ENCODE peak calls at places on chromosomes 3 and 15, in four cellular contexts. M is A673, X is K562, K is hepatocyte. E is an unnamed sample.

GRCh38 chr3:172568713-172569112 is 45.5 kb upstream of the TNFSF10 start:
- DNase-seq in X (no peak), M (no peak), K (no peak), E (no peak)

GRCh38 chr3:18481946-18482548 is 56.9 kb upstream of the SATB1 start:
- DNase-seq in M (no peak), K (no peak), X (no peak), E (no peak)

GRCh38 chr15:61835476-61836106 is 224.7 kb downstream of the VPS13C start:
- DNase-seq in K (peak), X (peak), M (peak), E (peak)

GRCh38 chr3:178719036-178719635 is 182.9 kb downstream of the KCNMB2 start:
- DNase-seq in X (no peak), M (peak), K (no peak), E (no peak)

GRCh38 chr15:98965597-98965996 is 42.0 kb downstream of the PGPEP1L start:
- DNase-seq in K (no peak), X (no peak), M (no peak), E (no peak)

GRCh38 chr15:26260517-26261133 is 397.5 kb upstream of the ATP10A start:
- DNase-seq in K (peak), X (peak), M (peak), E (no peak)

GRCh38 chr3:190048831-190049541 is 71.7 kb downstream of the P3H2 start:
- DNase-seq in X (no peak), K (no peak), M (peak), E (no peak)

GRCh38 chr15:39156166-39156565 is 424.7 kb upstream of the THBS1 start:
- DNase-seq in M (no peak), K (no peak), X (no peak), E (no peak)

GRCh38 chr3:66582721-66583141 is 81.9 kb upstream of the LRIG1 start:
- DNase-seq in X (no peak), K (no peak), M (no peak), E (no peak)

GRCh38 chr15:101135532-101136166 is 116.2 kb downstream of the CHSY1 start:
- DNase-seq in K (no peak), X (no peak), M (no peak), E (no peak)

GRCh38 chr3:123066599-123066895 is 278 bp upstream of the PDIA5 start:
- DNase-seq in M (no peak), K (no peak), X (no peak), E (no peak)

GRCh38 chr3:72329354-72329753 is 518.9 kb downstream of the SHQ1 start:
- DNase-seq in K (peak), M (no peak), X (no peak), E (no peak)

GRCh38 chr3:119018690-119019463 is 15.8 kb downstream of the IGSF11 start:
- DNase-seq in K (no peak), X (no peak), M (no peak), E (no peak)

GRCh38 chr3:119084371-119085069 is 49.9 kb upstream of the IGSF11 start:
- DNase-seq in X (no peak), M (no peak), K (peak), E (peak)

GRCh38 chr3:185362850-185363661 is at the start of gene MAP3K13:
- DNase-seq in M (peak), K (peak), X (peak), E (peak)

GRCh38 chr3:135869439-135870105 is 96.0 kb upstream of the PPP2R3A start:
- DNase-seq in M (no peak), K (no peak), X (no peak), E (no peak)

GRCh38 chr3:50971487-50971924 is 296.8 kb downstream of the DOCK3 start:
- DNase-seq in M (peak), K (peak), X (peak), E (peak)

GRCh38 chr3:16548721-16549120 is 35.2 kb upstream of the RFTN1 start:
- DNase-seq in X (no peak), K (no peak), M (no peak), E (no peak)

GRCh38 chr3:24646790-24647189 is 152.1 kb upstream of the THRB start:
- DNase-seq in X (no peak), M (no peak), K (no peak), E (no peak)

GRCh38 chr3:61783993-61784718 is 222.8 kb downstream of the PTPRG start:
- DNase-seq in K (no peak), X (no peak), M (no peak), E (no peak)

GRCh38 chr3:111904376-111905241 is 45.5 kb downstream of the PHLDB2 start:
- DNase-seq in X (no peak), K (peak), M (peak), E (peak)

GRCh38 chr3:128073185-128073725 is 21.0 kb downstream of the SEC61A1 start:
- DNase-seq in X (no peak), K (no peak), M (no peak), E (no peak)

GRCh38 chr3:195059006-195059350 is 212.0 kb downstream of the XXYLT1 start:
- DNase-seq in X (no peak), M (no peak), K (no peak), E (no peak)

GRCh38 chr3:195154793-195155535 is 116.0 kb downstream of the XXYLT1 start:
- DNase-seq in M (peak), K (peak), X (peak), E (no peak)

GRCh38 chr3:14154895-14155432 is 23.4 kb downstream of the XPC start:
- DNase-seq in K (no peak), X (no peak), M (no peak), E (no peak)

GRCh38 chr3:68878322-68878721 is 54.0 kb downstream of the TAFA4 start:
- DNase-seq in X (peak), M (peak), K (peak), E (no peak)

GRCh38 chr3:39808467-39809180 is 785 bp upstream of the MYRIP start:
- DNase-seq in M (peak), K (peak), X (peak), E (no peak)
- TF ChIP-seq EZH2 in M (no peak), K (peak), X (no peak), E (no peak)

GRCh38 chr3:100590840-100591147 is 18.6 kb upstream of the ADGRG7 start:
- DNase-seq in M (no peak), K (no peak), X (no peak), E (no peak)
- TF ChIP-seq EZH2 in M (no peak), K (no peak), X (no peak), E (no peak)

DNA sequence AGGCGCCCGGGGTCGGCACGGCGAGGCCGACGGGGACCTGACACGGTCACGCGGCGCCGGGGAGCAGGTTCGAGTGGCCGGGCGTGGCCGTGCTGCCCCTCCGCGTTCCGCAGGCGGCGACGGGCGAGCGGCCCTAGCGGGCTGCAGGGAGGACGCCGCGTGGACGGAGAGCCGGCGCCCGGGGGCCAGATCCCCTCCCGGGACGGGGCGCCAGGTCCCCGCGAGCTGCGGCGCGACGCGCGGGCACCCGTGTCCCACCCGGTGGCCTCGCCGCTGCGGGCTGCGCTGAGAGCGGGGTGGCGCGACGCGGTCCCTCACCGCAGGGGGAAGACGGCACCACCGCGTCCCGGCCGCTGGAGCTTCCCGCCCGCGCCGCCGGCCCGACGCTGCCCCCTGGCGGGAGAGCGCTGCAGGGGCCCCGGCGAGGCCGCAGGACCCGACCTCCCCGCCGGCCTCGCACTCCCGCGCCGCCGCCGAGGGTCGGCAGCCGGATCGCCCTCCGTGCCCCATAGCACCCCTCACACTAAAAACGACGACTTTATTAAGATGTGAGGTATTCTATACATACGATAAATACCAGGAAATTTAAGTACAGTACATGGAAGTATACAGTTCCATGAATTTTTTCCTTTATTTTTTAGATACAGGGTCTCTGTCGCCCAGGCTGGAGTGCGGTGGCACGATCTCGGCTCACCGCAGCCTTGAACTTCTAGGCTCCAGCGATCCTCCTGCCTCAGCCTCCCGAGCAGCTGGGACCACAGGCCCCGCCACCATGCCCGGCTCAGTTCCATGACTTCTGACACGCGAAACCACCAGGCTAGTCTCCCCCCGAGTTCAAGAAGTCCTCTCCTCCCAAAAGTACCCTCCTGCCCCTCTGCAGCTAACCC is 1.3 kb upstream of the PIGZ start:
- DNase-seq in X (peak), K (peak), M (peak), E (no peak)
- TF ChIP-seq EZH2 in X (no peak), K (no peak), M (no peak), E (no peak)

DNA sequence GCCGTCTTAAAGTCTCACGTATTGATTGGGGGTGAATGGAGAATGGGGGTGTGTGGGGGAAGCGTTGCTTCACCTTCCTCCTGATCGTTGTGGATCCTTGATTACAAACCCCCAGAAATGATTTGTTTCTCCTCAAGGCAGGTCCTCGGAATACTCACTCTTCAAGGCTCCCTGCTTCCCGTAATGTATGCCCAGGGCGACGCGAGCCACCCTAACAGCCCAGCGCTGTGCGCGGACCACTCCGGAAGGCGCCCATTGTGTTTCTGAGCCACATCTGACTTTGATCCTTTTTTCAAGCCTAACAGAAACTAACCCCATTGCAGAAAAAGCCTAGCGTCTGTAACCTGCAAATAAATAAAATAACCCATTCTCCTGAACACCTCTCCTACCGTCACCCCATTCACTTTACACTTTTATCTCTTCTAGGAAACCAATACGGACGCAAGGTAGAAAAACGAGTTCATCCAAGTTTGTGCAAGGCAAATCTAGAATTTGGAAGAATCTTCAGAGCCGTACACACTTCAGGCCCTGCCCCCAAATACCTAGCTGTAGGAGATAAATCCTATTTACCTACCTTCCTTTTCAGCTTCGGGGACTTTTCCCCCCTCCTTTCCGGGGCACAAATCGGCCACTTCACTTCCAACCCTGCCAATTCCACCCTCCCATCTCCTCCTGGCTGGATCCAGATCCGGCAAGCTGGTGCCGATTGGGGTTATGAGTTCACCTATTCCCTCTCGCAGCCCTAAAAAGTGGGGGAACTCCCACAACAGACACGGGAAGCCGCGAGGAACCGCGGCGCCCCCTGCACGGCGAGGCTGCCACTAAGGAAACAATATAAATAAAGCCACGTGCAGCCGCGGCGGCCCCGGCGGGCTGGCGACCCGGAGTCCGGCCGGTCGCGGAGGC is 1.1 kb downstream of the PRTG start:
- DNase-seq in X (peak), M (peak), K (peak), E (no peak)
- TF ChIP-seq EZH2 in X (peak), M (no peak), K (peak), E (no peak)

DNA sequence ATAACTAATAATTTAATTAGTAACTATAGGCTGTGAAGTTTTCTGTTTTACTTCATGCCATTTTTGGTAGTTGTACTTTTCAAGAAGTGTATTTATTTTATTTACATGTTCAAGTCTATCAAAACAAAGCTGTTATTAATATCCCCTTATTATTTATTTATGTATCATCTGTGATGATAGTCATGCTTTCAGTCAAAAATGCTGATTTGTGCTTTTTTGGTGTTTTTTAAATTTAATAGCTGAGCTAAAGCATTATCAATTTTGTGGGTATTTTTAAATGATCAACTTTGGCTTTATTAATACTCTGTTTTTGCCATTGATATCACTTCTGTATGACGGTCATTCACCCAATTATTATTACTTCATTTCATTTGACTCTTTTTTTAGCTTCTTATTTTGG is 1229.2 kb upstream of the CADM2 start:
- DNase-seq in K (no peak), M (no peak), X (no peak), E (no peak)
- TF ChIP-seq EZH2 in K (no peak), M (no peak), X (no peak), E (no peak)